ENCODE peak calls at places on chromosomes 13 and 19, in ten cellular contexts. M is RWPE1; C is bronchial epithelial cell; D is right atrium auricular region; G is CD8-positive, alpha-beta T cell; I is Calu3; U is lung; B is Peyer's patch; H is body of pancreas; X is GM23338. J is an unnamed sample.

GRCh38 chr19:679418-680286 is 3.5 kb downstream of the FSTL3 start:
- DNase-seq in C (peak; percentile 63), B (peak; percentile 64), X (peak; percentile 68), G (no peak), H (peak; percentile 67), M (peak; percentile 58), D (peak; percentile 83), I (peak; percentile 43), U (peak; percentile 56), J (peak; percentile 91)

GRCh38 chr13:86002921-86003488 is 203.8 kb upstream of the SLITRK6 start:
- DNase-seq in C (no peak), H (no peak), M (no peak), X (no peak), B (no peak), I (no peak), U (no peak), G (no peak), D (no peak), J (no peak)

GRCh38 chr19:49684251-49684982 is 5.0 kb upstream of the ADM5 start:
- DNase-seq in H (no peak), C (no peak), X (peak; percentile 75), M (no peak), D (no peak), U (no peak), I (peak; percentile 65), G (no peak), B (no peak), J (no peak)

GRCh38 chr13:30698023-30698422 is 37.3 kb upstream of the ALOX5AP start:
- DNase-seq in D (no peak), U (no peak), M (no peak), B (no peak), G (no peak), X (no peak), H (no peak), I (no peak), C (no peak), J (no peak)

GRCh38 chr19:39544920-39545319 is 5.0 kb upstream of the EID2 start:
- DNase-seq in U (no peak), X (no peak), I (no peak), C (no peak), H (no peak), B (no peak), D (no peak), M (no peak), G (no peak), J (no peak)

GRCh38 chr13:30810261-30810701 is 74.9 kb downstream of the ALOX5AP start:
- DNase-seq in G (no peak), I (no peak), M (no peak), D (no peak), B (no peak), H (peak; percentile 63), U (no peak), C (peak; percentile 58), X (no peak), J (no peak)

GRCh38 chr19:43638214-43638990 is 1.2 kb downstream of the CADM4 start:
- DNase-seq in I (no peak), X (no peak), D (no peak), M (no peak), B (no peak), U (no peak), C (no peak), H (no peak), G (no peak), J (no peak)

GRCh38 chr13:111115841-111116500 is 861 bp downstream of the ARHGEF7 start:
- DNase-seq in I (no peak), X (peak; percentile 52), C (no peak), M (no peak), U (no peak), G (no peak), B (no peak), D (no peak), H (peak; percentile 36), J (no peak)

GRCh38 chr19:42178791-42179500 is 38.5 kb downstream of the DEDD2 start:
- DNase-seq in X (peak; percentile 85), G (no peak), I (peak; percentile 30), M (no peak), H (no peak), U (no peak), C (no peak), D (no peak), B (no peak), J (no peak)
- TF ChIP-seq CTCF in X (peak; percentile 63), G (peak; percentile 25), I (no peak), M (no peak), H (no peak), U (no peak), C (peak; percentile 46), D (no peak), B (peak; percentile 20), J (peak; percentile 62)

GRCh38 chr19:10567696-10568443 is 909 bp downstream of the CDKN2D start:
- DNase-seq in U (no peak), D (no peak), C (no peak), G (no peak), M (no peak), I (no peak), B (no peak), H (no peak), X (no peak), J (no peak)

GRCh38 chr19:10566658-10567410 is 1.0 kb upstream of the KRI1 start:
- DNase-seq in D (no peak), G (no peak), C (no peak), M (no peak), H (peak; percentile 17), B (no peak), I (no peak), X (no peak), U (no peak), J (no peak)

GRCh38 chr19:10566408-10566657 is 523 bp upstream of the KRI1 start:
- DNase-seq in M (no peak), I (no peak), H (no peak), U (no peak), B (no peak), C (no peak), X (no peak), D (no peak), G (no peak), J (no peak)

GRCh38 chr19:10568826-10569651 is at the start of gene CDKN2D:
- DNase-seq in I (peak; percentile 97), U (peak; percentile 100), G (peak; percentile 100), H (peak; percentile 100), D (peak; percentile 100), X (peak; percentile 100), B (peak; percentile 99), C (peak; percentile 97), M (peak; percentile 90), J (peak; percentile 100)

DNA sequence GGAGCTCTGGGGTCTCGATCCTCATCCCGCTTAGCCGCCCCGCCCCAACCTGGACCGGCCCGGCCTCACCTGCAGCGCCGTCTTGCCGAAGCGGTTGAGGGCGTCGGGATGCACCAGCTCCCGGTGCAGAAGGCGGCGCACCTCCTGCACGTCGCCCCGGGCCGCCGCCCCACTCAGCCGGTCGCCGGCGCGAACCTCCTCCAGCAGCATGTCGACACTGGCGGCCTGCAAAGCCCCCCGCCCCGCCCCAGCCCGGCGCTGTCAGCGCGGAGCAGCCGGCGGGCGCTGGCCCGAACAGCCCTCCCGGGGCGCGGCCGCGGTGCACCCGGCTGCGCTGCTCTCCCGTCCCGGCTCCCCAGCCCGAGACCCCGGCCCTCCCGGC is 344 bp downstream of the CDKN2D start:
- DNase-seq in M (no peak), D (no peak), U (no peak), B (no peak), I (peak; percentile 57), G (no peak), X (peak; percentile 75), H (peak; percentile 59), C (peak; percentile 33), J (peak; percentile 90)
- TF ChIP-seq CTCF in M (no peak), D (no peak), U (no peak), B (no peak), I (no peak), G (peak; percentile 21), X (no peak), H (no peak), C (peak; percentile 31), J (no peak)

GRCh38 chr19:55809381-55810058 is 22.3 kb downstream of the NLRP11 start:
- DNase-seq in U (peak; percentile 38), M (no peak), D (no peak), H (peak; percentile 89), G (no peak), I (peak; percentile 56), X (peak; percentile 80), B (peak; percentile 65), C (peak; percentile 17), J (no peak)
- TF ChIP-seq CTCF in U (peak; percentile 4), M (no peak), D (peak; percentile 29), H (peak; percentile 81), G (peak; percentile 26), I (no peak), X (peak; percentile 53), B (peak; percentile 49), C (no peak), J (no peak)

GRCh38 chr13:105848494-105848893 is 687.0 kb downstream of the EFNB2 start:
- DNase-seq in X (no peak), I (no peak), U (no peak), D (no peak), B (no peak), G (no peak), H (no peak), M (peak; percentile 37), C (peak; percentile 96), J (no peak)
- TF ChIP-seq CTCF in X (no peak), I (no peak), U (no peak), D (no peak), B (no peak), G (no peak), H (no peak), M (no peak), C (no peak), J (no peak)

GRCh38 chr19:8358948-8359347 is 5.0 kb upstream of the ANGPTL4 start:
- DNase-seq in M (no peak), I (no peak), D (no peak), U (no peak), B (no peak), G (no peak), C (no peak), H (no peak), X (no peak), J (no peak)

GRCh38 chr19:8360196-8360595 is 3.8 kb upstream of the ANGPTL4 start:
- DNase-seq in H (no peak), D (no peak), B (peak; percentile 29), U (no peak), G (no peak), C (no peak), M (no peak), X (no peak), I (no peak), J (no peak)

GRCh38 chr19:8355631-8356402 is 8.1 kb upstream of the ANGPTL4 start:
- DNase-seq in X (no peak), U (peak; percentile 77), C (peak; percentile 89), M (peak; percentile 69), I (peak; percentile 34), B (no peak), D (peak; percentile 81), G (no peak), H (peak; percentile 33), J (no peak)

GRCh38 chr19:8352134-8352827 is 9.2 kb upstream of the KANK3 start:
- DNase-seq in H (peak; percentile 38), D (no peak), U (no peak), I (no peak), M (no peak), C (no peak), B (no peak), X (peak; percentile 52), G (no peak), J (no peak)

GRCh38 chr19:8357007-8357521 is 6.9 kb upstream of the ANGPTL4 start:
- DNase-seq in M (no peak), X (no peak), C (no peak), U (no peak), B (no peak), G (no peak), I (no peak), H (no peak), D (no peak), J (no peak)
- TF ChIP-seq CTCF in M (no peak), X (no peak), C (no peak), U (no peak), B (no peak), G (no peak), I (no peak), H (no peak), D (no peak), J (no peak)

J was measured in chondrocyte.